ENCODE peak calls at places on chromosomes 16 and 17, in five cellular contexts. S is stimulated activated CD8-positive, alpha-beta memory T cell treated with anti-CD3 and anti-CD28 coated beads, Interleukin-2, amount 100 ng/mL, for 48 hours; J is effector memory CD8-positive, alpha-beta T cell; N is cardiac muscle cell; H is activated CD4-positive, alpha-beta T cell treated with anti-CD3 and anti-CD28 coated beads, Interleukin-2, amount 50 U/mL, for 1 hour. Q is an unnamed sample.
A peak's percentile ranks its signal among the peaks of the same experiment; 100 is the strongest.

GRCh38 chr16:85042606-85043005 is 15.0 kb downstream of the KIAA0513 start:
- DNase-seq in S (no peak), J (no peak), N (no peak), H (no peak), Q (no peak)

GRCh38 chr17:80931421-80932265 is 60.0 kb upstream of the CHMP6 start:
- DNase-seq in S (no peak), J (no peak), N (peak; percentile 9), H (no peak), Q (peak; percentile 26)

GRCh38 chr16:78271981-78272380 is 172.5 kb downstream of the WWOX start:
- DNase-seq in S (no peak), J (no peak), N (no peak), H (no peak), Q (no peak)

GRCh38 chr16:996672-997071 is 15.1 kb downstream of the SOX8 start:
- DNase-seq in S (no peak), J (peak; percentile 27), N (no peak), H (peak; percentile 52), Q (no peak)

GRCh38 chr17:82613283-82614094 is 34.8 kb downstream of the WDR45B start:
- DNase-seq in S (no peak), J (no peak), N (peak; percentile 92), H (no peak), Q (no peak)

GRCh38 chr16:2470603-2471015 is 488 bp upstream of the NTN3 start:
- DNase-seq in S (no peak), J (no peak), N (no peak), H (no peak), Q (no peak)

GRCh38 chr16:50208460-50208931 is 55.4 kb downstream of the TENT4B start:
- DNase-seq in S (no peak), J (no peak), N (no peak), H (no peak), Q (no peak)

GRCh38 chr16:80570106-80570478 is 29.3 kb downstream of the DYNLRB2 start:
- DNase-seq in S (no peak), J (peak; percentile 3), N (no peak), H (no peak), Q (no peak)

GRCh38 chr17:83154311-83155127 is 75.1 kb downstream of the METRNL start:
- DNase-seq in S (no peak), J (no peak), N (no peak), H (no peak), Q (no peak)

GRCh38 chr16:2845116-2845515 is 12.9 kb downstream of the PRSS22 start:
- DNase-seq in S (no peak), J (no peak), N (no peak), H (no peak), Q (no peak)

GRCh38 chr16:23131841-23132576 is 17.2 kb downstream of the USP31 start:
- DNase-seq in S (no peak), J (no peak), N (no peak), H (no peak), Q (no peak)

Q was measured in SK-N-MC.